ENCODE peak calls at places on chromosomes 7 and 10, in eight cellular contexts. O is H9; I is activated CD8-positive, alpha-beta memory T cell treated with anti-CD3 and anti-CD28 coated beads, Interleukin-2, amount 10 ng/mL, durations not matched to agents 7 days and 5 days; F is fibroblast of lung; P is H7; L is IMR-90; S is D721Med; E is thoracic aorta. C is an unnamed sample.

GRCh38 chr7:155378959-155379871 is 78.7 kb upstream of the EN2 start:
- DNase-seq in E (no peak), P (no peak), S (no peak), F (no peak), O (no peak), I (no peak), L (no peak), C (no peak)

GRCh38 chr10:118216526-118217035 is 125.5 kb downstream of the FAM204A start:
- DNase-seq in L (no peak), I (no peak), E (no peak), O (no peak), F (no peak), P (no peak), S (no peak), C (no peak)

GRCh38 chr7:45259966-45260646 is 102.5 kb downstream of the RAMP3 start:
- DNase-seq in I (peak; percentile 77), F (peak; percentile 3), S (peak; percentile 67), O (peak; percentile 85), E (no peak), L (peak; percentile 7), P (peak; percentile 88), C (no peak)

GRCh38 chr10:86823565-86823964 is 67.1 kb downstream of the BMPR1A start:
- DNase-seq in L (no peak), F (no peak), I (no peak), E (no peak), S (no peak), P (no peak), O (no peak), C (no peak)

GRCh38 chr7:66296001-66296521 is 90.9 kb downstream of the TPST1 start:
- DNase-seq in P (no peak), I (no peak), E (no peak), S (no peak), O (no peak), L (peak; percentile 81), F (peak; percentile 84), C (peak; percentile 69)

GRCh38 chr10:99551158-99551557 is 18.4 kb downstream of the NKX2-3 start:
- DNase-seq in F (peak; percentile 38), S (no peak), E (no peak), O (no peak), P (no peak), I (no peak), L (peak; percentile 56), C (peak; percentile 95)

GRCh38 chr10:11298116-11298515 is 280.4 kb downstream of the CELF2 start:
- DNase-seq in S (no peak), E (no peak), O (no peak), P (no peak), L (no peak), F (no peak), I (no peak), C (no peak)

GRCh38 chr7:116687801-116688201 is 15.8 kb downstream of the MET start:
- DNase-seq in S (no peak), E (no peak), L (peak; percentile 83), P (no peak), O (no peak), F (peak; percentile 89), I (no peak), C (peak; percentile 81)

GRCh38 chr7:131424219-131424822 is 96.6 kb downstream of the MKLN1 start:
- DNase-seq in P (no peak), I (no peak), O (no peak), E (no peak), L (peak; percentile 58), F (peak; percentile 36), S (no peak), C (peak; percentile 53)

GRCh38 chr10:4635394-4635793 is 190.6 kb upstream of the AKR1E2 start:
- DNase-seq in I (no peak), F (no peak), L (peak; percentile 44), E (no peak), O (no peak), P (no peak), S (no peak), C (no peak)

GRCh38 chr10:50788951-50789904 is 49.5 kb downstream of the ASAH2B start:
- DNase-seq in E (no peak), P (peak; percentile 32), O (no peak), I (no peak), F (peak; percentile 35), L (peak; percentile 42), S (no peak), C (peak; percentile 55)

GRCh38 chr7:108234981-108235450 is 104.9 kb upstream of the LAMB4 start:
- DNase-seq in E (no peak), F (peak; percentile 34), I (no peak), S (no peak), L (peak; percentile 11), O (no peak), P (no peak), C (peak; percentile 16)

GRCh38 chr7:91164948-91165845 is 99.0 kb upstream of the FZD1 start:
- DNase-seq in L (peak; percentile 88), S (no peak), P (no peak), F (peak; percentile 91), O (no peak), I (no peak), E (no peak), C (peak; percentile 92)

GRCh38 chr7:32476816-32477648 is 13.1 kb downstream of the LSM5 start:
- DNase-seq in E (no peak), O (no peak), F (no peak), I (no peak), L (no peak), S (no peak), P (no peak), C (peak; percentile 24)

GRCh38 chr10:11473128-11473760 is 138.2 kb downstream of the USP6NL start:
- DNase-seq in P (no peak), L (no peak), O (peak; percentile 69), E (no peak), F (peak; percentile 33), I (no peak), S (no peak), C (no peak)

GRCh38 chr10:101829561-101830315 is 11.5 kb upstream of the OGA start:
- DNase-seq in E (no peak), P (peak; percentile 99), S (peak; percentile 84), I (peak; percentile 74), L (no peak), F (no peak), O (peak; percentile 92), C (no peak)

GRCh38 chr7:29807179-29807841 is 1.0 kb downstream of the WIPF3 start:
- DNase-seq in S (no peak), I (no peak), P (peak; percentile 74), O (peak; percentile 72), E (no peak), L (no peak), F (no peak), C (peak; percentile 9)

GRCh38 chr7:17289074-17289665 is 9.3 kb upstream of the AHR start:
- DNase-seq in F (peak; percentile 62), O (no peak), L (peak; percentile 49), S (no peak), E (no peak), I (no peak), P (no peak), C (no peak)

GRCh38 chr7:140525741-140526140 is 46.4 kb upstream of the MKRN1 start:
- DNase-seq in S (no peak), F (peak; percentile 83), E (no peak), O (peak; percentile 30), I (peak; percentile 72), L (no peak), P (no peak), C (no peak)

GRCh38 chr10:62689712-62690111 is 114.8 kb upstream of the ADO start:
- DNase-seq in I (no peak), S (no peak), E (no peak), F (no peak), L (no peak), O (no peak), P (no peak), C (no peak)

GRCh38 chr7:42237891-42238531 is 1.0 kb upstream of the GLI3 start:
- DNase-seq in F (peak; percentile 69), S (no peak), L (peak; percentile 51), E (peak; percentile 30), I (no peak), P (peak; percentile 94), O (peak; percentile 83), C (peak; percentile 64)

C was measured in HCEC 1CT.